ENCODE peak calls at places on chromosomes 6 and 20, in ten cellular contexts. H, Q, R, S, A, L, I, C, K and W are unnamed samples.

GRCh38 chr20:34549291-34549928 is 9.1 kb upstream of the MAP1LC3A start:
- DNase-seq in H (no peak), Q (no peak), R (no peak), S (peak; percentile 33), A (no peak), L (no peak), I (no peak), C (no peak), K (peak; percentile 63), W (no peak)

GRCh38 chr6:160355001-160355400 is 6.8 kb downstream of the SLC22A3 start:
- DNase-seq in H (no peak), Q (no peak), R (no peak), S (no peak), A (no peak), L (peak; percentile 81), I (no peak), C (no peak), K (no peak), W (no peak)

GRCh38 chr6:138487122-138487604 is 12.1 kb downstream of the NHSL1 start:
- DNase-seq in H (no peak), Q (no peak), R (no peak), S (no peak), A (no peak), L (no peak), I (no peak), C (no peak), K (no peak), W (no peak)

GRCh38 chr20:24766143-24766527 is 182.9 kb upstream of the CST7 start:
- DNase-seq in H (no peak), Q (peak; percentile 14), R (no peak), S (no peak), A (no peak), L (no peak), I (no peak), C (no peak), K (no peak), W (no peak)

GRCh38 chr20:46255440-46256104 is 52.7 kb downstream of the CDH22 start:
- DNase-seq in H (peak; percentile 80), Q (no peak), R (no peak), S (peak; percentile 98), A (peak; percentile 58), L (peak; percentile 24), I (no peak), C (no peak), K (peak; percentile 79), W (no peak)

GRCh38 chr6:21922086-21922485 is 328.5 kb downstream of the SOX4 start:
- DNase-seq in H (no peak), Q (no peak), R (no peak), S (no peak), A (no peak), L (peak; percentile 33), I (no peak), C (no peak), K (no peak), W (no peak)

GRCh38 chr6:2616796-2617195 is 133.9 kb downstream of the MYLK4 start:
- DNase-seq in H (no peak), Q (no peak), R (no peak), S (no peak), A (no peak), L (peak; percentile 23), I (peak; percentile 60), C (no peak), K (no peak), W (no peak)

GRCh38 chr6:105596284-105596755 is 193.4 kb upstream of the PREP start:
- DNase-seq in H (no peak), Q (peak; percentile 71), R (no peak), S (no peak), A (no peak), L (peak; percentile 90), I (no peak), C (no peak), K (no peak), W (no peak)

GRCh38 chr20:35277531-35278395 is at the start of gene MMP24OS:
- DNase-seq in H (peak; percentile 92), Q (peak; percentile 94), R (peak; percentile 97), S (peak; percentile 96), A (peak; percentile 95), L (peak; percentile 84), I (peak; percentile 79), C (peak; percentile 87), K (peak; percentile 87), W (peak; percentile 77)

GRCh38 chr6:50381106-50381415 is 331.3 kb upstream of the DEFB112 start:
- DNase-seq in H (no peak), Q (no peak), R (no peak), S (no peak), A (no peak), L (no peak), I (no peak), C (no peak), K (no peak), W (no peak)

GRCh38 chr6:124765314-124765713 is 196.9 kb upstream of the RNF217 start:
- DNase-seq in H (no peak), Q (no peak), R (no peak), S (no peak), A (no peak), L (no peak), I (no peak), C (no peak), K (no peak), W (no peak)

GRCh38 chr6:164290101-164290500 is 875.6 kb downstream of the QKI start:
- DNase-seq in H (no peak), Q (no peak), R (no peak), S (no peak), A (no peak), L (no peak), I (no peak), C (no peak), K (no peak), W (no peak)

GRCh38 chr20:34120213-34120612 is 8.2 kb upstream of the EIF2S2 start:
- DNase-seq in H (no peak), Q (no peak), R (no peak), S (no peak), A (no peak), L (no peak), I (no peak), C (no peak), K (no peak), W (no peak)

GRCh38 chr6:170444056-170444505 is 109.0 kb downstream of the PSMB1 start:
- DNase-seq in H (no peak), Q (peak; percentile 36), R (no peak), S (peak; percentile 93), A (no peak), L (no peak), I (no peak), C (no peak), K (no peak), W (no peak)

GRCh38 chr6:27893836-27894807 is 18.1 kb downstream of the OR2B2 start:
- DNase-seq in H (peak; percentile 89), Q (peak; percentile 92), R (peak; percentile 68), S (peak; percentile 97), A (peak; percentile 92), L (peak; percentile 94), I (peak; percentile 75), C (peak; percentile 63), K (peak; percentile 77), W (peak; percentile 37)

GRCh38 chr6:157763129-157763893 is 59.7 kb upstream of the SNX9 start:
- DNase-seq in H (peak; percentile 58), Q (peak; percentile 82), R (no peak), S (peak; percentile 90), A (peak; percentile 75), L (peak; percentile 83), I (no peak), C (no peak), K (peak; percentile 97), W (no peak)

GRCh38 chr6:169101981-169102380 is 151.7 kb downstream of the THBS2 start:
- DNase-seq in H (no peak), Q (no peak), R (no peak), S (no peak), A (no peak), L (no peak), I (no peak), C (no peak), K (no peak), W (no peak)

GRCh38 chr6:174036-174435 is 118.3 kb upstream of the DUSP22 start:
- DNase-seq in H (no peak), Q (no peak), R (no peak), S (no peak), A (no peak), L (no peak), I (no peak), C (no peak), K (no peak), W (no peak)

GRCh38 chr20:51220293-51220706 is 197.4 kb upstream of the KCNG1 start:
- DNase-seq in H (peak; percentile 43), Q (peak; percentile 53), R (peak; percentile 60), S (no peak), A (no peak), L (peak; percentile 42), I (no peak), C (peak; percentile 35), K (no peak), W (peak; percentile 50)

GRCh38 chr6:3618300-3619041 is 133.0 kb downstream of the PXDC1 start:
- DNase-seq in H (no peak), Q (no peak), R (no peak), S (no peak), A (no peak), L (no peak), I (no peak), C (no peak), K (no peak), W (no peak)

GRCh38 chr6:68458447-68458846 is 176.6 kb upstream of the ADGRB3 start:
- DNase-seq in H (no peak), Q (no peak), R (no peak), S (no peak), A (no peak), L (no peak), I (no peak), C (no peak), K (no peak), W (no peak)

GRCh38 chr20:664151-664550 is 11.2 kb upstream of the SRXN1 start:
- DNase-seq in H (no peak), Q (no peak), R (no peak), S (no peak), A (no peak), L (no peak), I (no peak), C (no peak), K (no peak), W (no peak)

GRCh38 chr20:56343861-56344381 is 14.9 kb upstream of the FAM210B start:
- DNase-seq in H (peak; percentile 42), Q (peak; percentile 50), R (peak; percentile 73), S (no peak), A (no peak), L (peak; percentile 56), I (no peak), C (no peak), K (peak; percentile 39), W (no peak)

GRCh38 chr6:54060286-54060685 is 51.0 kb upstream of the MLIP start:
- DNase-seq in H (no peak), Q (no peak), R (no peak), S (no peak), A (no peak), L (peak; percentile 54), I (no peak), C (no peak), K (no peak), W (no peak)

GRCh38 chr6:30810813-30811329 is 66.5 kb upstream of the IER3 start:
- DNase-seq in H (no peak), Q (no peak), R (peak; percentile 71), S (no peak), A (no peak), L (no peak), I (no peak), C (no peak), K (peak; percentile 73), W (peak; percentile 67)

GRCh38 chr6:25012657-25013056 is 76.9 kb upstream of the RIPOR2 start:
- DNase-seq in H (no peak), Q (no peak), R (no peak), S (no peak), A (no peak), L (no peak), I (no peak), C (no peak), K (no peak), W (no peak)

GRCh38 chr6:111871725-111872520 is 1.3 kb downstream of the FYN start:
- DNase-seq in H (peak; percentile 38), Q (no peak), R (peak; percentile 15), S (peak; percentile 55), A (no peak), L (peak; percentile 52), I (no peak), C (no peak), K (no peak), W (no peak)

GRCh38 chr20:31414381-31414780 is 8.4 kb upstream of the DEFB121 start:
- DNase-seq in H (no peak), Q (no peak), R (no peak), S (no peak), A (no peak), L (no peak), I (no peak), C (no peak), K (no peak), W (no peak)